ENCODE peak calls at places on chromosome 5, in ten cellular contexts. One of them, this sample, is unnamed.

GRCh38 chr5:31049461-31049860 is 144.0 kb upstream of the CDH6 start:
- DNase-seq in CD4-positive, alpha-beta memory T cell: no peak
- DNase-seq in IMR-90: no peak
- DNase-seq in fibroblast of the aortic adventitia: no peak
- DNase-seq in colonic mucosa: no peak
- DNase-seq in HCT116: no peak
- DNase-seq in skeletal muscle cell: no peak
- DNase-seq in dorsolateral prefrontal cortex: no peak
- DNase-seq in fibroblast of lung: no peak
- DNase-seq in A673: no peak
- DNase-seq in this sample: no peak

GRCh38 chr5:150783422-150783928 is 4.9 kb downstream of the SMIM3 start:
- DNase-seq in fibroblast of the aortic adventitia: peak; percentile 96
- DNase-seq in A673: peak; percentile 93
- DNase-seq in skeletal muscle cell: peak; percentile 70
- DNase-seq in HCT116: peak; percentile 83
- DNase-seq in IMR-90: peak; percentile 89
- DNase-seq in colonic mucosa: peak; percentile 88
- DNase-seq in CD4-positive, alpha-beta memory T cell: peak; percentile 80
- DNase-seq in dorsolateral prefrontal cortex: no peak
- DNase-seq in fibroblast of lung: peak; percentile 93
- DNase-seq in this sample: peak; percentile 18

GRCh38 chr5:168756517-168757391 is 177.6 kb upstream of the PANK3 start:
- DNase-seq in fibroblast of the aortic adventitia: peak; percentile 5
- DNase-seq in A673: no peak
- DNase-seq in HCT116: no peak
- DNase-seq in colonic mucosa: no peak
- DNase-seq in CD4-positive, alpha-beta memory T cell: no peak
- DNase-seq in dorsolateral prefrontal cortex: no peak
- DNase-seq in IMR-90: no peak
- DNase-seq in fibroblast of lung: no peak
- DNase-seq in skeletal muscle cell: no peak
- DNase-seq in this sample: no peak

GRCh38 chr5:147552897-147553296 is 43.0 kb upstream of the DPYSL3 start:
- DNase-seq in colonic mucosa: no peak
- DNase-seq in fibroblast of lung: no peak
- DNase-seq in IMR-90: no peak
- DNase-seq in HCT116: no peak
- DNase-seq in dorsolateral prefrontal cortex: no peak
- DNase-seq in skeletal muscle cell: no peak
- DNase-seq in fibroblast of the aortic adventitia: no peak
- DNase-seq in CD4-positive, alpha-beta memory T cell: no peak
- DNase-seq in A673: no peak
- DNase-seq in this sample: peak; percentile 57

GRCh38 chr5:156482816-156483215 is 155.9 kb downstream of the SGCD start:
- DNase-seq in dorsolateral prefrontal cortex: no peak
- DNase-seq in skeletal muscle cell: no peak
- DNase-seq in A673: no peak
- DNase-seq in fibroblast of the aortic adventitia: no peak
- DNase-seq in colonic mucosa: no peak
- DNase-seq in CD4-positive, alpha-beta memory T cell: no peak
- DNase-seq in IMR-90: no peak
- DNase-seq in fibroblast of lung: peak; percentile 27
- DNase-seq in HCT116: no peak
- DNase-seq in this sample: no peak

GRCh38 chr5:128763324-128763723 is 202.0 kb upstream of the SLC27A6 start:
- DNase-seq in HCT116: no peak
- DNase-seq in fibroblast of the aortic adventitia: no peak
- DNase-seq in fibroblast of lung: peak; percentile 28
- DNase-seq in dorsolateral prefrontal cortex: no peak
- DNase-seq in skeletal muscle cell: no peak
- DNase-seq in IMR-90: no peak
- DNase-seq in CD4-positive, alpha-beta memory T cell: no peak
- DNase-seq in colonic mucosa: no peak
- DNase-seq in A673: no peak
- DNase-seq in this sample: no peak

GRCh38 chr5:157933005-157933404 is 74.1 kb upstream of the CLINT1 start:
- DNase-seq in CD4-positive, alpha-beta memory T cell: no peak
- DNase-seq in colonic mucosa: no peak
- DNase-seq in fibroblast of lung: no peak
- DNase-seq in dorsolateral prefrontal cortex: no peak
- DNase-seq in IMR-90: no peak
- DNase-seq in skeletal muscle cell: no peak
- DNase-seq in A673: no peak
- DNase-seq in HCT116: no peak
- DNase-seq in fibroblast of the aortic adventitia: no peak
- DNase-seq in this sample: no peak

GRCh38 chr5:25255128-25255527 is 610.4 kb upstream of the CDH10 start:
- DNase-seq in skeletal muscle cell: no peak
- DNase-seq in CD4-positive, alpha-beta memory T cell: no peak
- DNase-seq in fibroblast of the aortic adventitia: no peak
- DNase-seq in fibroblast of lung: no peak
- DNase-seq in A673: no peak
- DNase-seq in IMR-90: no peak
- DNase-seq in colonic mucosa: no peak
- DNase-seq in HCT116: no peak
- DNase-seq in dorsolateral prefrontal cortex: no peak
- DNase-seq in this sample: no peak

GRCh38 chr5:55063220-55063863 is 39.1 kb upstream of the GZMA start:
- DNase-seq in CD4-positive, alpha-beta memory T cell: no peak
- DNase-seq in A673: no peak
- DNase-seq in dorsolateral prefrontal cortex: no peak
- DNase-seq in IMR-90: peak; percentile 58
- DNase-seq in HCT116: no peak
- DNase-seq in skeletal muscle cell: no peak
- DNase-seq in fibroblast of lung: no peak
- DNase-seq in fibroblast of the aortic adventitia: peak; percentile 39
- DNase-seq in colonic mucosa: no peak
- DNase-seq in this sample: no peak

GRCh38 chr5:56110646-56111403 is 116.1 kb upstream of the IL6ST start:
- DNase-seq in CD4-positive, alpha-beta memory T cell: no peak
- DNase-seq in HCT116: no peak
- DNase-seq in fibroblast of the aortic adventitia: peak; percentile 61
- DNase-seq in colonic mucosa: no peak
- DNase-seq in IMR-90: peak; percentile 46
- DNase-seq in skeletal muscle cell: no peak
- DNase-seq in dorsolateral prefrontal cortex: no peak
- DNase-seq in fibroblast of lung: no peak
- DNase-seq in A673: no peak
- DNase-seq in this sample: no peak

GRCh38 chr5:73619606-73620334 is 6.2 kb upstream of the ARHGEF28 start:
- DNase-seq in colonic mucosa: no peak
- DNase-seq in fibroblast of lung: no peak
- DNase-seq in skeletal muscle cell: no peak
- DNase-seq in dorsolateral prefrontal cortex: no peak
- DNase-seq in CD4-positive, alpha-beta memory T cell: no peak
- DNase-seq in IMR-90: no peak
- DNase-seq in HCT116: no peak
- DNase-seq in fibroblast of the aortic adventitia: no peak
- DNase-seq in A673: no peak
- DNase-seq in this sample: no peak

GRCh38 chr5:38871790-38872551 is 26.2 kb downstream of the OSMR start:
- DNase-seq in skeletal muscle cell: peak; percentile 97
- DNase-seq in dorsolateral prefrontal cortex: no peak
- DNase-seq in fibroblast of the aortic adventitia: peak; percentile 99
- DNase-seq in colonic mucosa: no peak
- DNase-seq in fibroblast of lung: peak; percentile 99
- DNase-seq in HCT116: peak; percentile 95
- DNase-seq in A673: peak; percentile 46
- DNase-seq in IMR-90: peak; percentile 100
- DNase-seq in CD4-positive, alpha-beta memory T cell: no peak
- DNase-seq in this sample: no peak

GRCh38 chr5:131536211-131536826 is 98.7 kb downstream of the RAPGEF6 start:
- DNase-seq in colonic mucosa: no peak
- DNase-seq in fibroblast of lung: peak; percentile 72
- DNase-seq in IMR-90: peak; percentile 74
- DNase-seq in fibroblast of the aortic adventitia: peak; percentile 26
- DNase-seq in dorsolateral prefrontal cortex: no peak
- DNase-seq in skeletal muscle cell: peak; percentile 25
- DNase-seq in CD4-positive, alpha-beta memory T cell: no peak
- DNase-seq in HCT116: no peak
- DNase-seq in A673: peak; percentile 39
- DNase-seq in this sample: no peak
- H3K4me3 ChIP-seq in colonic mucosa: no peak overlapping the region
- H3K4me3 ChIP-seq in fibroblast of lung: no peak overlapping the region
- H3K4me3 ChIP-seq in IMR-90: no peak overlapping the region
- H3K4me3 ChIP-seq in fibroblast of the aortic adventitia: no peak overlapping the region
- H3K4me3 ChIP-seq in dorsolateral prefrontal cortex: no peak overlapping the region
- H3K4me3 ChIP-seq in skeletal muscle cell: no peak overlapping the region
- H3K4me3 ChIP-seq in CD4-positive, alpha-beta memory T cell: no peak overlapping the region
- H3K4me3 ChIP-seq in HCT116: no peak overlapping the region
- H3K4me3 ChIP-seq in A673: no peak overlapping the region
- H3K4me3 ChIP-seq in this sample: no peak overlapping the region

DNA sequence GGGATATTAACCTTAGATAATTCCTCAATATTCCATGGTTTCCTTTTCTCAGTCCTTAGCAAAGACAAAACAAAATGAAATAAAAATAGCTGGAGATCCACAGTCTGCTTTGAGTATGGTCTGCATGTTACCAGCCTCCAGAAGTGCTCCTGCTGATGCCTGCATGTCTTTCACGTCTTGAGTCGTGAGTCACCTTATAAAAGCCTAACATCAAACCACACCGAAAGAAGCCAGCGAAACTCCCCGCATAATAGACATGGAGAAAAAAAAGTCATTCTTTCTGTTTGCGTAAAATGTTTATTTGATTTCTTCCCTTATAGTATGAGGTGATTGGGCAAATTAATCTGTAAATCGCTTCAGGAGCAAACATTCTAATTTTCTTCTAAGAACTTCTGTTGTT is 380.5 kb downstream of the SLCO4C1 start:
- DNase-seq in IMR-90: no peak
- DNase-seq in dorsolateral prefrontal cortex: no peak
- DNase-seq in skeletal muscle cell: no peak
- DNase-seq in fibroblast of the aortic adventitia: peak; percentile 2
- DNase-seq in CD4-positive, alpha-beta memory T cell: no peak
- DNase-seq in fibroblast of lung: no peak
- DNase-seq in colonic mucosa: no peak
- DNase-seq in HCT116: no peak
- DNase-seq in A673: peak; percentile 11
- DNase-seq in this sample: no peak
- H3K4me3 ChIP-seq in IMR-90: no peak overlapping the region
- H3K4me3 ChIP-seq in dorsolateral prefrontal cortex: no peak overlapping the region
- H3K4me3 ChIP-seq in skeletal muscle cell: no peak overlapping the region
- H3K4me3 ChIP-seq in fibroblast of the aortic adventitia: no peak overlapping the region
- H3K4me3 ChIP-seq in CD4-positive, alpha-beta memory T cell: no peak overlapping the region
- H3K4me3 ChIP-seq in fibroblast of lung: no peak overlapping the region
- H3K4me3 ChIP-seq in colonic mucosa: no peak overlapping the region
- H3K4me3 ChIP-seq in HCT116: no peak overlapping the region
- H3K4me3 ChIP-seq in A673: no peak overlapping the region
- H3K4me3 ChIP-seq in this sample: no peak overlapping the region

GRCh38 chr5:68265822-68266395 is 50.4 kb downstream of the PIK3R1 start:
- DNase-seq in CD4-positive, alpha-beta memory T cell: no peak
- DNase-seq in A673: no peak
- DNase-seq in fibroblast of lung: peak; percentile 43
- DNase-seq in colonic mucosa: no peak
- DNase-seq in dorsolateral prefrontal cortex: no peak
- DNase-seq in skeletal muscle cell: no peak
- DNase-seq in IMR-90: peak; percentile 23
- DNase-seq in HCT116: no peak
- DNase-seq in fibroblast of the aortic adventitia: peak; percentile 60
- DNase-seq in this sample: no peak

GRCh38 chr5:68264024-68264956 is 48.7 kb downstream of the PIK3R1 start:
- DNase-seq in fibroblast of the aortic adventitia: peak; percentile 92
- DNase-seq in colonic mucosa: peak; percentile 30
- DNase-seq in CD4-positive, alpha-beta memory T cell: no peak
- DNase-seq in dorsolateral prefrontal cortex: no peak
- DNase-seq in HCT116: no peak
- DNase-seq in IMR-90: peak; percentile 81
- DNase-seq in fibroblast of lung: peak; percentile 77
- DNase-seq in skeletal muscle cell: no peak
- DNase-seq in A673: no peak
- DNase-seq in this sample: no peak

GRCh38 chr5:68266457-68266856 is 50.9 kb downstream of the PIK3R1 start:
- DNase-seq in fibroblast of the aortic adventitia: no peak
- DNase-seq in colonic mucosa: no peak
- DNase-seq in IMR-90: no peak
- DNase-seq in dorsolateral prefrontal cortex: no peak
- DNase-seq in HCT116: no peak
- DNase-seq in CD4-positive, alpha-beta memory T cell: no peak
- DNase-seq in fibroblast of lung: no peak
- DNase-seq in A673: peak; percentile 67
- DNase-seq in skeletal muscle cell: no peak
- DNase-seq in this sample: no peak

GRCh38 chr5:68267044-68267443 is 51.5 kb downstream of the PIK3R1 start:
- DNase-seq in IMR-90: no peak
- DNase-seq in A673: no peak
- DNase-seq in skeletal muscle cell: no peak
- DNase-seq in fibroblast of lung: no peak
- DNase-seq in HCT116: no peak
- DNase-seq in dorsolateral prefrontal cortex: no peak
- DNase-seq in CD4-positive, alpha-beta memory T cell: no peak
- DNase-seq in fibroblast of the aortic adventitia: no peak
- DNase-seq in colonic mucosa: no peak
- DNase-seq in this sample: no peak

GRCh38 chr5:68265347-68265746 is 49.8 kb downstream of the PIK3R1 start:
- DNase-seq in dorsolateral prefrontal cortex: no peak
- DNase-seq in IMR-90: no peak
- DNase-seq in colonic mucosa: no peak
- DNase-seq in skeletal muscle cell: no peak
- DNase-seq in fibroblast of lung: peak; percentile 26
- DNase-seq in A673: no peak
- DNase-seq in HCT116: no peak
- DNase-seq in fibroblast of the aortic adventitia: no peak
- DNase-seq in CD4-positive, alpha-beta memory T cell: no peak
- DNase-seq in this sample: no peak
- H3K4me3 ChIP-seq in dorsolateral prefrontal cortex: no peak overlapping the region
- H3K4me3 ChIP-seq in IMR-90: no peak overlapping the region
- H3K4me3 ChIP-seq in colonic mucosa: no peak overlapping the region
- H3K4me3 ChIP-seq in skeletal muscle cell: no peak overlapping the region
- H3K4me3 ChIP-seq in fibroblast of lung: no peak overlapping the region
- H3K4me3 ChIP-seq in A673: no peak overlapping the region
- H3K4me3 ChIP-seq in HCT116: no peak overlapping the region
- H3K4me3 ChIP-seq in fibroblast of the aortic adventitia: no peak overlapping the region
- H3K4me3 ChIP-seq in CD4-positive, alpha-beta memory T cell: no peak overlapping the region
- H3K4me3 ChIP-seq in this sample: no peak overlapping the region

DNA sequence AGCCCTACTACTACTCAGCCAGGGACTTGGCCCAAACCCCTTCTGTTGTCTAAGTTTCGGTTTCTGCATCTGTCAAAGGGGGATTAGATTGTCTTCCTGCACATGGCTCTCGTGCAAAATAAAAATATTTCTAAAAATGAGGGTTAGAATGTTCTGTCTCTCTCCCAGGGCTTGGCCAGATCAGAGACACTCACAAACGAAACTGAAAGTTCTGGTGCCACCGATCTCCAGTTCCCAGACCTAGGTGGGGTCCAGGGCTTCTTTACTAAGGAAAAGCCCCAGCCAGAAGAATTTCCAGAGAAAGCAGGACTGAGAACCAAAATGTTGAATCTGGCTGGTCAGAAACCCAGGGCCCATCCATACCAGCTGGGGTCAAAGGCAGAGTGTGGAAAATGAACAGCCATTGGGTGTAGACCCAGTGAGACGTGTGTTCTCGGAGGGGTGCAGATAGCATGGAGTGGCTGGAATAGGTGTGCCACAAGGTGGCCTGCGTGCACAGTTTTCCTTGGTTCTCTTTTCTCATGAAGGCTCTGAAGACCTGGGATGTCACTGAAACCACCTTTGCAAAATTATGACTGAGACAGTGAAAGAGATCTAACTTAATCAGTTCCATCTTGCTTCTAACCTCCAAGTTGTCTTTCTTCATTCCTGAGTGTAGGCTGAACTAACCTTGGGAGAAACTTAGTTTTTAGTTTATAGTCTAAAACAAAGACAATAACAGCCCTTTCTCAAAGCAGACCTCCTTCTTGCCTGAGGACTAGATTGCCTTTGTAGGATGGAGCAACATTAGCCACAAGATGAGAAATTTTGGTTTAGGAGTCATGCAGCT is 2.2 kb upstream of the SLC23A1 start:
- DNase-seq in skeletal muscle cell: no peak
- DNase-seq in fibroblast of lung: no peak
- DNase-seq in A673: no peak
- DNase-seq in CD4-positive, alpha-beta memory T cell: peak; percentile 30
- DNase-seq in IMR-90: no peak
- DNase-seq in HCT116: no peak
- DNase-seq in dorsolateral prefrontal cortex: no peak
- DNase-seq in fibroblast of the aortic adventitia: peak; percentile 54
- DNase-seq in colonic mucosa: no peak
- DNase-seq in this sample: no peak
- H3K4me3 ChIP-seq in skeletal muscle cell: no peak overlapping the region
- H3K4me3 ChIP-seq in fibroblast of lung: peak overlapping the region; percentile 32
- H3K4me3 ChIP-seq in A673: no peak overlapping the region
- H3K4me3 ChIP-seq in CD4-positive, alpha-beta memory T cell: peak overlapping the region; percentile 89
- H3K4me3 ChIP-seq in IMR-90: no peak overlapping the region
- H3K4me3 ChIP-seq in HCT116: no peak overlapping the region
- H3K4me3 ChIP-seq in dorsolateral prefrontal cortex: no peak overlapping the region
- H3K4me3 ChIP-seq in fibroblast of the aortic adventitia: peak overlapping the region; percentile 47
- H3K4me3 ChIP-seq in colonic mucosa: peak overlapping the region; percentile 11
- H3K4me3 ChIP-seq in this sample: no peak overlapping the region